ENCODE peak calls at places on chromosomes 3 and 15, in eight cellular contexts. G, P, H, X, A, D, F and J are unnamed samples.

GRCh38 chr15:74635228-74635627 is 19.6 kb downstream of the CLK3 start:
- DNase-seq in G (peak), P (peak), H (peak), X (peak), A (peak), D (no peak), F (no peak), J (no peak)

GRCh38 chr15:76359152-76359551 is 22.6 kb downstream of the ISL2 start:
- DNase-seq in G (no peak), P (no peak), H (no peak), X (no peak), A (no peak), D (no peak), F (no peak), J (no peak)

GRCh38 chr3:172680684-172681083 is 30.2 kb downstream of the NCEH1 start:
- DNase-seq in G (peak), P (no peak), H (no peak), X (no peak), A (no peak), D (peak), F (no peak), J (no peak)

GRCh38 chr15:82040862-82041261 is 5.0 kb downstream of the MEX3B start:
- DNase-seq in G (no peak), P (no peak), H (no peak), X (peak), A (no peak), D (no peak), F (no peak), J (no peak)

GRCh38 chr3:190494907-190495306 is 19.0 kb upstream of the IL1RAP start:
- DNase-seq in G (no peak), P (no peak), H (no peak), X (no peak), A (no peak), D (no peak), F (no peak), J (no peak)

GRCh38 chr3:153285194-153285641 is 123.2 kb downstream of the RAP2B start:
- DNase-seq in G (no peak), P (no peak), H (no peak), X (peak), A (no peak), D (no peak), F (no peak), J (no peak)

GRCh38 chr15:29102911-29103824 is 166.5 kb downstream of the NSMCE3 start:
- DNase-seq in G (no peak), P (no peak), H (no peak), X (no peak), A (no peak), D (no peak), F (no peak), J (no peak)

GRCh38 chr15:96807361-96807760 is 476.9 kb downstream of the NR2F2 start:
- DNase-seq in G (no peak), P (no peak), H (no peak), X (no peak), A (no peak), D (no peak), F (no peak), J (no peak)

GRCh38 chr15:77493324-77493907 is 72.7 kb downstream of the HMG20A start:
- DNase-seq in G (no peak), P (peak), H (no peak), X (no peak), A (no peak), D (no peak), F (no peak), J (no peak)

GRCh38 chr3:16668776-16669545 is 63.7 kb upstream of the DAZL start:
- DNase-seq in G (no peak), P (no peak), H (no peak), X (no peak), A (no peak), D (no peak), F (no peak), J (no peak)

GRCh38 chr15:44385344-44385942 is 42.0 kb upstream of the CTDSPL2 start:
- DNase-seq in G (no peak), P (peak), H (no peak), X (no peak), A (no peak), D (no peak), F (no peak), J (no peak)

GRCh38 chr3:182786564-182787196 is 6.6 kb upstream of the ATP11B start:
- DNase-seq in G (no peak), P (no peak), H (no peak), X (no peak), A (no peak), D (no peak), F (no peak), J (no peak)

GRCh38 chr3:16849240-16849639 is 35.5 kb upstream of the PLCL2 start:
- DNase-seq in G (no peak), P (peak), H (peak), X (no peak), A (peak), D (no peak), F (no peak), J (peak)

GRCh38 chr3:131526801-131527347 is 24.1 kb upstream of the MRPL3 start:
- DNase-seq in G (no peak), P (peak), H (peak), X (peak), A (no peak), D (no peak), F (no peak), J (no peak)

GRCh38 chr3:170128977-170129431 is 52.5 kb downstream of the PHC3 start:
- DNase-seq in G (peak), P (peak), H (no peak), X (no peak), A (no peak), D (no peak), F (no peak), J (no peak)

GRCh38 chr3:111728566-111728935 is 130.5 kb upstream of the PHLDB2 start:
- DNase-seq in G (no peak), P (no peak), H (no peak), X (no peak), A (no peak), D (no peak), F (no peak), J (no peak)

GRCh38 chr3:33915796-33916589 is 117.6 kb downstream of the PDCD6IP start:
- DNase-seq in G (peak), P (peak), H (no peak), X (no peak), A (no peak), D (no peak), F (no peak), J (no peak)

GRCh38 chr15:51202783-51203182 is 108.1 kb upstream of the TNFAIP8L3 start:
- DNase-seq in G (no peak), P (no peak), H (no peak), X (no peak), A (no peak), D (no peak), F (no peak), J (no peak)

GRCh38 chr15:44598892-44599291 is 61.9 kb downstream of the EIF3J start:
- DNase-seq in G (no peak), P (no peak), H (no peak), X (no peak), A (no peak), D (no peak), F (peak), J (peak)

GRCh38 chr3:193762657-193763056 is 169.6 kb downstream of the OPA1 start:
- DNase-seq in G (no peak), P (no peak), H (no peak), X (no peak), A (no peak), D (no peak), F (no peak), J (no peak)

GRCh38 chr3:149388001-149388435 is 10.6 kb upstream of the TM4SF1 start:
- DNase-seq in G (no peak), P (no peak), H (no peak), X (peak), A (no peak), D (peak), F (peak), J (no peak)

GRCh38 chr3:51680663-51681230 is 9.7 kb downstream of the TEX264 start:
- DNase-seq in G (no peak), P (no peak), H (no peak), X (no peak), A (no peak), D (no peak), F (no peak), J (no peak)

GRCh38 chr3:153209596-153209995 is 47.6 kb downstream of the RAP2B start:
- DNase-seq in G (peak), P (no peak), H (no peak), X (no peak), A (no peak), D (no peak), F (no peak), J (no peak)

GRCh38 chr3:153052096-153052460 is 109.9 kb upstream of the RAP2B start:
- DNase-seq in G (peak), P (no peak), H (no peak), X (peak), A (peak), D (peak), F (peak), J (peak)

GRCh38 chr3:31729082-31729481 is 196.4 kb downstream of the STT3B start:
- DNase-seq in G (peak), P (no peak), H (no peak), X (no peak), A (no peak), D (no peak), F (no peak), J (no peak)

GRCh38 chr3:10563396-10563795 is 58.0 kb upstream of the ATP2B2 start:
- DNase-seq in G (no peak), P (no peak), H (no peak), X (no peak), A (no peak), D (no peak), F (no peak), J (no peak)

GRCh38 chr15:31279221-31280036 is 47.2 kb upstream of the KLF13 start:
- DNase-seq in G (no peak), P (peak), H (peak), X (no peak), A (no peak), D (no peak), F (no peak), J (no peak)

GRCh38 chr3:82229397-82229796 is 468.0 kb upstream of the GBE1 start:
- DNase-seq in G (no peak), P (peak), H (no peak), X (no peak), A (no peak), D (no peak), F (no peak), J (no peak)

GRCh38 chr15:64447536-64448315 is 12.7 kb upstream of the ZNF609 start:
- DNase-seq in G (no peak), P (peak), H (no peak), X (no peak), A (no peak), D (no peak), F (no peak), J (no peak)

GRCh38 chr15:70559223-70559823 is 204.0 kb downstream of the UACA start:
- DNase-seq in G (no peak), P (peak), H (no peak), X (peak), A (no peak), D (no peak), F (no peak), J (no peak)

GRCh38 chr15:98850991-98851776 is 156.4 kb downstream of the PGPEP1L start:
- DNase-seq in G (peak), P (peak), H (peak), X (peak), A (peak), D (no peak), F (no peak), J (no peak)

GRCh38 chr3:64319391-64319790 is 94.1 kb upstream of the PRICKLE2 start:
- DNase-seq in G (no peak), P (no peak), H (no peak), X (peak), A (no peak), D (no peak), F (no peak), J (no peak)

GRCh38 chr3:143769663-143770062 is 78.6 kb downstream of the SLC9A9 start:
- DNase-seq in G (peak), P (no peak), H (no peak), X (peak), A (no peak), D (peak), F (peak), J (no peak)

GRCh38 chr3:143757691-143758090 is 90.6 kb downstream of the SLC9A9 start:
- DNase-seq in G (no peak), P (no peak), H (no peak), X (no peak), A (no peak), D (no peak), F (no peak), J (no peak)

GRCh38 chr3:143764840-143765239 is 83.4 kb downstream of the SLC9A9 start:
- DNase-seq in G (no peak), P (no peak), H (no peak), X (no peak), A (no peak), D (no peak), F (no peak), J (no peak)

GRCh38 chr3:143763568-143764162 is 84.6 kb downstream of the SLC9A9 start:
- DNase-seq in G (peak), P (no peak), H (no peak), X (peak), A (no peak), D (no peak), F (no peak), J (no peak)
- TF ChIP-seq CTCF in G (peak), P (no peak), H (peak), X (peak), A (no peak), D (peak), F (peak), J (peak)

GRCh38 chr3:15151166-15151565 is 52.2 kb upstream of the RBSN start:
- DNase-seq in G (peak), P (no peak), H (no peak), X (no peak), A (no peak), D (no peak), F (no peak), J (no peak)

GRCh38 chr3:15154326-15154725 is 51.7 kb upstream of the CAPN7 start:
- DNase-seq in G (no peak), P (no peak), H (no peak), X (no peak), A (no peak), D (no peak), F (no peak), J (no peak)

GRCh38 chr3:15153103-15153502 is 52.9 kb upstream of the CAPN7 start:
- DNase-seq in G (no peak), P (no peak), H (no peak), X (no peak), A (no peak), D (no peak), F (no peak), J (no peak)

GRCh38 chr3:15152166-15152565 is 53.2 kb upstream of the RBSN start:
- DNase-seq in G (no peak), P (no peak), H (no peak), X (no peak), A (no peak), D (no peak), F (no peak), J (no peak)

GRCh38 chr3:15148614-15149013 is 49.7 kb upstream of the RBSN start:
- DNase-seq in G (peak), P (no peak), H (no peak), X (peak), A (peak), D (no peak), F (no peak), J (no peak)
- TF ChIP-seq CTCF in G (no peak), P (no peak), H (no peak), X (no peak), A (no peak), D (no peak), F (peak), J (no peak)

DNA sequence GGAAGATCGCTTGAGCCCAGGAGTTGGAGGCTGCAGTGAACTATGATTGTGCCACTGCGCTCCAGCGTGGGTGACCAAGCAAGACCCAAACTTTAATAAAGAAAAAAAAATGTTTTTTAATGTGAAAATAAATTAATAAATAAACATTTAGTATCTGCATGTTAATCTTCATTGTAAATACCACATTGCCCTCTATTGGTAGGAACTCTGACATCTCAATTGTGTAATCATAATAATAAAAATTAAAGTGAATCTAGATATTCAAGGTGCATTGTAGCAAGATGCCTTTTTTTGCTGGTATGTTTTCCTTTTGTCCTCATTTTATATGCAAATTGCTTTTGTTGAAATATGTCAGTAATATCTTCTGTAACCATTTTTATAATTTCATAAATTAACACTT is 95.0 kb upstream of the LIMD1 start:
- DNase-seq in G (peak), P (peak), H (no peak), X (peak), A (no peak), D (peak), F (no peak), J (peak)
- TF ChIP-seq CTCF in G (peak), P (no peak), H (peak), X (peak), A (peak), D (peak), F (peak), J (peak)

DNA sequence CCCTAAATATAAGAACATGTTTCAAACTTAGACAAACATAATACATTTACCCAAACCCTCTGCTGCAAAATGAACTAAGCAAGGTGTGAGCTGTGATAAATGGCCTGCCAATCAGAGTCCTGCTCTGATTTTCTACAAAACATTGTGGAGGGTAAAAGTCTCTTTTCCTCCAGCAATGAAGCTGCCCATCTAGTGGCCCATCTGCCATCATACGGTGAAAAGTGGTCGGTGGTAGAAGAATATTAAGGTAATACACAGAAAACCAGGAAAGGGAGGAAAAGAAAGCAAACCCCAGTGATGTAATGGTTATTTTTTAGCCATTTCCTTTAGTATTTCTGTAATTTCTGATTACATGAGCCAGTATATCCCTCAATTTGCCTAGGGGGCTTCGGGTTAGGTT is 838.1 kb downstream of the TBL1XR1 start:
- DNase-seq in G (no peak), P (no peak), H (no peak), X (no peak), A (no peak), D (no peak), F (no peak), J (no peak)
- TF ChIP-seq CTCF in G (no peak), P (no peak), H (peak), X (peak), A (no peak), D (peak), F (no peak), J (peak)